ENCODE peak calls at places on chromosomes 1 and 21, in six cellular contexts. J is M059J; Z is effector CD4-positive, alpha-beta T cell; I is erythroblast; E is GM04503; B is cardiac muscle cell. R is an unnamed sample.

GRCh38 chr21:29130234-29130993 is at the start of gene MAP3K7CL:
- DNase-seq in B (peak), Z (no peak), J (peak), I (no peak), E (peak), R (peak)

GRCh38 chr1:6625579-6626149 is 996 bp downstream of the THAP3 start:
- DNase-seq in J (peak), E (peak), B (peak), I (peak), Z (no peak), R (no peak)

GRCh38 chr1:16386454-16387113 is 19.5 kb downstream of the SZRD1 start:
- DNase-seq in B (peak), Z (no peak), E (peak), I (no peak), J (peak), R (no peak)

GRCh38 chr1:113041569-113042335 is 31.2 kb upstream of the LRIG2 start:
- DNase-seq in B (no peak), E (no peak), J (no peak), I (peak), Z (no peak), R (peak)

GRCh38 chr1:64929221-64929620 is 37.1 kb downstream of the JAK1 start:
- DNase-seq in J (no peak), E (no peak), B (no peak), I (no peak), Z (no peak), R (no peak)

GRCh38 chr1:92713939-92714338 is 71.0 kb downstream of the EVI5 start:
- DNase-seq in J (no peak), E (no peak), I (no peak), B (no peak), Z (no peak), R (no peak)

GRCh38 chr1:20371411-20371810 is 80.7 kb downstream of the VWA5B1 start:
- DNase-seq in J (peak), E (no peak), Z (no peak), I (no peak), B (peak), R (no peak)

GRCh38 chr1:35809156-35810095 is 1.6 kb downstream of the AGO4 start:
- DNase-seq in E (no peak), B (no peak), I (no peak), Z (no peak), J (no peak), R (no peak)

GRCh38 chr1:111618953-111619634 is 495 bp upstream of the RAP1A start:
- DNase-seq in E (no peak), J (no peak), I (no peak), B (no peak), Z (no peak), R (no peak)